ENCODE peak calls at places on chromosomes 12 and 14, in seven cellular contexts. D is CD8-positive, alpha-beta T cell; K is CD4-positive, alpha-beta memory T cell; W is uterus; V is spleen; E is suprapubic skin; J is lower lobe of right lung. G is an unnamed sample.

GRCh38 chr12:54074308-54074707 is 20.7 kb downstream of the HOXC4 start:
- DNase-seq in V (no peak), K (no peak), W (no peak), J (no peak), D (no peak), E (no peak), G (no peak)

GRCh38 chr12:4177257-4177656 is 96.3 kb upstream of the CCND2 start:
- DNase-seq in K (no peak), J (no peak), E (no peak), W (no peak), V (no peak), D (no peak), G (no peak)

GRCh38 chr12:88764781-88765470 is 184.7 kb upstream of the KITLG start:
- DNase-seq in E (no peak), V (no peak), K (no peak), J (no peak), D (no peak), W (no peak), G (no peak)

GRCh38 chr14:34325493-34325892 is 136.5 kb downstream of the SPTSSA start:
- DNase-seq in E (no peak), D (no peak), V (no peak), K (no peak), J (no peak), W (no peak), G (no peak)

GRCh38 chr12:19967486-19967885 is 400.9 kb upstream of the PDE3A start:
- DNase-seq in W (no peak), V (no peak), K (no peak), D (no peak), J (no peak), E (no peak), G (no peak)

GRCh38 chr14:52079239-52079956 is 10.5 kb upstream of the NID2 start:
- DNase-seq in W (no peak), J (no peak), E (no peak), V (no peak), K (no peak), D (no peak), G (no peak)

GRCh38 chr12:60539592-60539991 is 943.8 kb downstream of the SLC16A7 start:
- DNase-seq in J (no peak), E (no peak), D (no peak), V (no peak), W (no peak), K (no peak), G (no peak)

GRCh38 chr12:131108171-131108955 is 154.7 kb downstream of the ADGRD1 start:
- DNase-seq in K (no peak), D (no peak), W (no peak), E (no peak), J (peak; percentile 16), V (peak; percentile 47), G (no peak)

GRCh38 chr14:74634964-74635363 is 22.9 kb upstream of the LTBP2 start:
- DNase-seq in K (no peak), E (no peak), W (no peak), V (peak; percentile 32), D (no peak), J (no peak), G (no peak)

GRCh38 chr14:72678360-72678759 is 215.5 kb downstream of the DPF3 start:
- DNase-seq in W (no peak), V (no peak), K (no peak), D (no peak), J (no peak), E (no peak), G (no peak)

GRCh38 chr12:87311206-87311605 is 718.0 kb downstream of the C12orf50 start:
- DNase-seq in J (no peak), D (no peak), E (no peak), K (no peak), V (no peak), W (no peak), G (no peak)

GRCh38 chr12:121830134-121830533 is 26.3 kb downstream of the SETD1B start:
- DNase-seq in J (no peak), D (no peak), K (no peak), E (no peak), W (no peak), V (no peak), G (no peak)

GRCh38 chr14:73788871-73789590 is 62.6 kb upstream of the PTGR2 start:
- DNase-seq in E (no peak), W (peak; percentile 12), J (no peak), K (no peak), D (no peak), V (peak; percentile 30), G (no peak)

GRCh38 chr14:88698651-88699050 is 94.1 kb downstream of the EML5 start:
- DNase-seq in J (no peak), V (no peak), E (no peak), D (no peak), K (no peak), W (no peak), G (no peak)

GRCh38 chr12:88306471-88307069 is 164.5 kb downstream of the TMTC3 start:
- DNase-seq in K (no peak), E (no peak), D (no peak), W (no peak), V (no peak), J (no peak), G (no peak)

GRCh38 chr14:85531141-85531593 is 1.2 kb downstream of the FLRT2 start:
- DNase-seq in V (peak; percentile 75), J (peak; percentile 50), W (peak; percentile 35), K (no peak), E (peak; percentile 79), D (no peak), G (no peak)

GRCh38 chr14:85532570-85532969 is 2.6 kb downstream of the FLRT2 start:
- DNase-seq in D (no peak), K (no peak), E (no peak), J (no peak), V (no peak), W (no peak), G (no peak)

GRCh38 chr14:85532981-85533820 is 3.3 kb downstream of the FLRT2 start:
- DNase-seq in J (peak; percentile 43), E (peak; percentile 80), D (no peak), V (no peak), W (peak; percentile 42), K (no peak), G (no peak)

GRCh38 chr14:85530626-85531025 is 682 bp downstream of the FLRT2 start:
- DNase-seq in J (no peak), W (no peak), K (no peak), D (no peak), V (no peak), E (no peak), G (no peak)

GRCh38 chr14:85531594-85532391 is 1.8 kb downstream of the FLRT2 start:
- DNase-seq in K (no peak), W (peak; percentile 53), V (peak; percentile 79), E (peak; percentile 83), D (no peak), J (peak; percentile 51), G (no peak)
- H3K4me3 ChIP-seq in K (no peak overlapping the region), W (peak overlapping the region; percentile 83), V (peak overlapping the region; percentile 73), E (peak overlapping the region; percentile 78), D (no peak overlapping the region), J (peak overlapping the region; percentile 58), G (no peak overlapping the region)

GRCh38 chr14:78170203-78170602 is at the start of gene NRXN3:
- DNase-seq in D (no peak), V (no peak), J (no peak), K (no peak), W (no peak), E (no peak), G (no peak)
- H3K4me3 ChIP-seq in D (no peak within 1 kb of the TSS), V (no peak within 1 kb of the TSS), J (peak within 1 kb of the TSS; percentile 41), K (no peak within 1 kb of the TSS), W (no peak within 1 kb of the TSS), E (no peak within 1 kb of the TSS), G (no peak within 1 kb of the TSS)

GRCh38 chr14:69263771-69264170 is 3.8 kb downstream of the GALNT16 start:
- DNase-seq in W (no peak), K (no peak), E (peak; percentile 77), V (no peak), D (no peak), J (no peak), G (no peak)
- H3K4me3 ChIP-seq in W (no peak overlapping the region), K (no peak overlapping the region), E (no peak overlapping the region), V (no peak overlapping the region), D (no peak overlapping the region), J (no peak overlapping the region), G (no peak overlapping the region)

GRCh38 chr12:48023386-48023785 is 19.1 kb upstream of the COL2A1 start:
- DNase-seq in E (no peak), V (no peak), W (no peak), D (no peak), K (no peak), J (no peak), G (no peak)
- H3K4me3 ChIP-seq in E (no peak overlapping the region), V (no peak overlapping the region), W (no peak overlapping the region), D (no peak overlapping the region), K (no peak overlapping the region), J (no peak overlapping the region), G (no peak overlapping the region)

GRCh38 chr12:107655281-107656065 is 30.1 kb upstream of the PWP1 start:
- DNase-seq in K (no peak), J (no peak), D (no peak), V (no peak), W (no peak), E (no peak), G (no peak)
- H3K4me3 ChIP-seq in K (no peak overlapping the region), J (no peak overlapping the region), D (no peak overlapping the region), V (no peak overlapping the region), W (no peak overlapping the region), E (no peak overlapping the region), G (no peak overlapping the region)

GRCh38 chr12:126569706-126570105 is 1504.5 kb downstream of the AACS start:
- DNase-seq in J (no peak), W (no peak), D (no peak), K (no peak), E (no peak), V (no peak), G (no peak)
- H3K4me3 ChIP-seq in J (no peak overlapping the region), W (no peak overlapping the region), D (no peak overlapping the region), K (no peak overlapping the region), E (no peak overlapping the region), V (no peak overlapping the region), G (no peak overlapping the region)